ENCODE peak calls at places on chromosomes 1 and 21, in four cellular contexts. L is NCI-H345, I is iPS-NIHi11, D is mucosa of gallbladder. B is an unnamed sample.

GRCh38 chr1:69739181-69739580 is 171.5 kb downstream of the LRRC7 start:
- DNase-seq in I (no peak), L (no peak), D (no peak), B (no peak)

GRCh38 chr1:74402873-74403272 is 109.5 kb downstream of the LRRC53 start:
- DNase-seq in L (no peak), D (no peak), I (no peak), B (no peak)

GRCh38 chr21:40373760-40374159 is 473.2 kb downstream of the DSCAM start:
- DNase-seq in I (no peak), L (no peak), D (no peak), B (no peak)

GRCh38 chr1:29719253-29719652 is 482.9 kb downstream of the PTPRU start:
- DNase-seq in D (no peak), I (no peak), L (no peak), B (peak)

GRCh38 chr1:229880271-229881170 is 186.5 kb upstream of the GALNT2 start:
- DNase-seq in D (no peak), L (no peak), I (no peak), B (no peak)

GRCh38 chr1:205109269-205109668 is 12.5 kb downstream of the RBBP5 start:
- DNase-seq in L (no peak), I (no peak), D (no peak), B (no peak)

GRCh38 chr21:16588433-16588860 is 858.7 kb downstream of the USP25 start:
- DNase-seq in D (peak), I (peak), L (peak), B (peak)

GRCh38 chr21:15976807-15977206 is 247.0 kb downstream of the USP25 start:
- DNase-seq in D (no peak), L (no peak), I (no peak), B (no peak)

GRCh38 chr1:66575739-66576138 is 41.8 kb downstream of the SGIP1 start:
- DNase-seq in I (no peak), D (peak), L (peak), B (peak)

GRCh38 chr1:244731651-244732050 is 78.7 kb downstream of the DESI2 start:
- DNase-seq in I (no peak), D (no peak), L (no peak), B (no peak)

GRCh38 chr1:150134537-150134936 is 15.2 kb upstream of the PLEKHO1 start:
- DNase-seq in L (no peak), D (no peak), I (no peak), B (no peak)

GRCh38 chr21:29075706-29076447 is 2.4 kb upstream of the CCT8 start:
- DNase-seq in I (no peak), D (no peak), L (no peak), B (peak)

GRCh38 chr1:93707956-93708355 is 26.3 kb upstream of the BCAR3 start:
- DNase-seq in L (no peak), D (no peak), I (no peak), B (no peak)

GRCh38 chr1:60133848-60134247 is 60.3 kb upstream of the C1orf87 start:
- DNase-seq in D (no peak), I (no peak), L (no peak), B (peak)